ENCODE peak calls at places on chromosomes 7 and 10, in nine cellular contexts. One of them, this sample, is unnamed.

GRCh38 chr7:42014625-42015412 is 222.2 kb downstream of the GLI3 start:
- DNase-seq in cardiac muscle cell: peak; percentile 60
- DNase-seq in GM23338: peak; percentile 86
- DNase-seq in H9: peak; percentile 76
- DNase-seq in AG04450: no peak
- DNase-seq in heart left ventricle: no peak
- DNase-seq in A549: peak; percentile 75
- DNase-seq in tibial nerve: no peak
- DNase-seq in Panc1: no peak
- DNase-seq in this sample: peak; percentile 25

GRCh38 chr7:17682586-17682985 is 257.7 kb downstream of the SNX13 start:
- DNase-seq in cardiac muscle cell: peak; percentile 11
- DNase-seq in GM23338: no peak
- DNase-seq in H9: no peak
- DNase-seq in AG04450: no peak
- DNase-seq in heart left ventricle: no peak
- DNase-seq in A549: no peak
- DNase-seq in tibial nerve: no peak
- DNase-seq in Panc1: no peak
- DNase-seq in this sample: no peak

GRCh38 chr10:79090134-79090803 is 21.5 kb downstream of the ZMIZ1 start:
- DNase-seq in cardiac muscle cell: peak; percentile 57
- DNase-seq in GM23338: no peak
- DNase-seq in H9: no peak
- DNase-seq in AG04450: no peak
- DNase-seq in heart left ventricle: no peak
- DNase-seq in A549: no peak
- DNase-seq in tibial nerve: no peak
- DNase-seq in Panc1: no peak
- DNase-seq in this sample: no peak

GRCh38 chr7:151552352-151553028 is 32.8 kb upstream of the RHEB start:
- DNase-seq in cardiac muscle cell: no peak
- DNase-seq in GM23338: no peak
- DNase-seq in H9: no peak
- DNase-seq in AG04450: no peak
- DNase-seq in heart left ventricle: no peak
- DNase-seq in A549: no peak
- DNase-seq in tibial nerve: no peak
- DNase-seq in Panc1: no peak
- DNase-seq in this sample: peak; percentile 60

GRCh38 chr10:86707505-86707904 is 39.2 kb downstream of the LDB3 start:
- DNase-seq in cardiac muscle cell: no peak
- DNase-seq in GM23338: no peak
- DNase-seq in H9: no peak
- DNase-seq in AG04450: no peak
- DNase-seq in heart left ventricle: no peak
- DNase-seq in A549: no peak
- DNase-seq in tibial nerve: no peak
- DNase-seq in Panc1: no peak
- DNase-seq in this sample: no peak

GRCh38 chr10:8338177-8338766 is 283.8 kb downstream of the GATA3 start:
- DNase-seq in cardiac muscle cell: no peak
- DNase-seq in GM23338: no peak
- DNase-seq in H9: no peak
- DNase-seq in AG04450: no peak
- DNase-seq in heart left ventricle: no peak
- DNase-seq in A549: no peak
- DNase-seq in tibial nerve: no peak
- DNase-seq in Panc1: no peak
- DNase-seq in this sample: no peak

GRCh38 chr7:50210706-50211115 is 93.8 kb upstream of the IKZF1 start:
- DNase-seq in cardiac muscle cell: no peak
- DNase-seq in GM23338: no peak
- DNase-seq in H9: no peak
- DNase-seq in AG04450: no peak
- DNase-seq in heart left ventricle: no peak
- DNase-seq in A549: no peak
- DNase-seq in tibial nerve: no peak
- DNase-seq in Panc1: no peak
- DNase-seq in this sample: no peak

GRCh38 chr10:123135415-123136141 is at the start of gene HMX3:
- DNase-seq in cardiac muscle cell: peak; percentile 56
- DNase-seq in GM23338: peak; percentile 85
- DNase-seq in H9: peak; percentile 77
- DNase-seq in AG04450: no peak
- DNase-seq in heart left ventricle: no peak
- DNase-seq in A549: no peak
- DNase-seq in tibial nerve: no peak
- DNase-seq in Panc1: no peak
- DNase-seq in this sample: no peak

GRCh38 chr7:13336227-13336626 is 648.8 kb downstream of the ARL4A start:
- DNase-seq in cardiac muscle cell: peak; percentile 21
- DNase-seq in GM23338: no peak
- DNase-seq in H9: no peak
- DNase-seq in AG04450: no peak
- DNase-seq in heart left ventricle: no peak
- DNase-seq in A549: no peak
- DNase-seq in tibial nerve: no peak
- DNase-seq in Panc1: no peak
- DNase-seq in this sample: peak; percentile 1

GRCh38 chr10:115861455-115861854 is 411.6 kb downstream of the GFRA1 start:
- DNase-seq in cardiac muscle cell: peak; percentile 2
- DNase-seq in GM23338: no peak
- DNase-seq in H9: no peak
- DNase-seq in AG04450: no peak
- DNase-seq in heart left ventricle: no peak
- DNase-seq in A549: no peak
- DNase-seq in tibial nerve: no peak
- DNase-seq in Panc1: no peak
- DNase-seq in this sample: no peak

GRCh38 chr7:18038391-18038790 is 10.7 kb upstream of the PRPS1L1 start:
- DNase-seq in cardiac muscle cell: no peak
- DNase-seq in GM23338: no peak
- DNase-seq in H9: no peak
- DNase-seq in AG04450: no peak
- DNase-seq in heart left ventricle: no peak
- DNase-seq in A549: no peak
- DNase-seq in tibial nerve: no peak
- DNase-seq in Panc1: no peak
- DNase-seq in this sample: no peak

GRCh38 chr7:140062118-140062527 is 628 bp downstream of the PARP12 start:
- DNase-seq in cardiac muscle cell: peak; percentile 9
- DNase-seq in GM23338: peak; percentile 24
- DNase-seq in H9: peak; percentile 42
- DNase-seq in AG04450: no peak
- DNase-seq in heart left ventricle: no peak
- DNase-seq in A549: peak; percentile 13
- DNase-seq in tibial nerve: no peak
- DNase-seq in Panc1: no peak
- DNase-seq in this sample: no peak

GRCh38 chr7:6443372-6443941 is 4.3 kb downstream of the DAGLB start:
- DNase-seq in cardiac muscle cell: peak; percentile 88
- DNase-seq in GM23338: no peak
- DNase-seq in H9: no peak
- DNase-seq in AG04450: peak; percentile 65
- DNase-seq in heart left ventricle: no peak
- DNase-seq in A549: peak; percentile 83
- DNase-seq in tibial nerve: no peak
- DNase-seq in Panc1: peak; percentile 84
- DNase-seq in this sample: peak; percentile 72

GRCh38 chr10:1217237-1217587 is 161.0 kb downstream of the WDR37 start:
- DNase-seq in cardiac muscle cell: no peak
- DNase-seq in GM23338: no peak
- DNase-seq in H9: peak; percentile 17
- DNase-seq in AG04450: no peak
- DNase-seq in heart left ventricle: no peak
- DNase-seq in A549: no peak
- DNase-seq in tibial nerve: no peak
- DNase-seq in Panc1: no peak
- DNase-seq in this sample: no peak

GRCh38 chr10:102473445-102474331 is 22.3 kb upstream of the C10orf95 start:
- DNase-seq in cardiac muscle cell: no peak
- DNase-seq in GM23338: no peak
- DNase-seq in H9: no peak
- DNase-seq in AG04450: no peak
- DNase-seq in heart left ventricle: no peak
- DNase-seq in A549: no peak
- DNase-seq in tibial nerve: no peak
- DNase-seq in Panc1: no peak
- DNase-seq in this sample: no peak

GRCh38 chr7:141071260-141071854 is 2.5 kb upstream of the TMEM178B start:
- DNase-seq in cardiac muscle cell: peak; percentile 21
- DNase-seq in GM23338: peak; percentile 94
- DNase-seq in H9: peak; percentile 86
- DNase-seq in AG04450: no peak
- DNase-seq in heart left ventricle: peak; percentile 39
- DNase-seq in A549: peak; percentile 34
- DNase-seq in tibial nerve: no peak
- DNase-seq in Panc1: no peak
- DNase-seq in this sample: peak; percentile 34

GRCh38 chr10:109773818-109774440 is 149.4 kb downstream of the XPNPEP1 start:
- DNase-seq in cardiac muscle cell: peak; percentile 43
- DNase-seq in GM23338: peak; percentile 60
- DNase-seq in H9: no peak
- DNase-seq in AG04450: no peak
- DNase-seq in heart left ventricle: no peak
- DNase-seq in A549: peak; percentile 21
- DNase-seq in tibial nerve: peak; percentile 44
- DNase-seq in Panc1: no peak
- DNase-seq in this sample: peak; percentile 8

GRCh38 chr7:131010714-131011436 is 276.9 kb upstream of the KLF14 start:
- DNase-seq in cardiac muscle cell: peak; percentile 72
- DNase-seq in GM23338: no peak
- DNase-seq in H9: no peak
- DNase-seq in AG04450: no peak
- DNase-seq in heart left ventricle: no peak
- DNase-seq in A549: peak; percentile 56
- DNase-seq in tibial nerve: no peak
- DNase-seq in Panc1: no peak
- DNase-seq in this sample: no peak

GRCh38 chr10:127982601-127983000 is 75.7 kb downstream of the PTPRE start:
- DNase-seq in cardiac muscle cell: no peak
- DNase-seq in GM23338: no peak
- DNase-seq in H9: peak; percentile 12
- DNase-seq in AG04450: no peak
- DNase-seq in heart left ventricle: no peak
- DNase-seq in A549: no peak
- DNase-seq in tibial nerve: no peak
- DNase-seq in Panc1: no peak
- DNase-seq in this sample: no peak

GRCh38 chr7:138981332-138982203 is at the start of gene KIAA1549:
- DNase-seq in cardiac muscle cell: peak; percentile 76
- DNase-seq in GM23338: peak; percentile 85
- DNase-seq in H9: peak; percentile 76
- DNase-seq in AG04450: no peak
- DNase-seq in heart left ventricle: peak; percentile 67
- DNase-seq in A549: peak; percentile 72
- DNase-seq in tibial nerve: no peak
- DNase-seq in Panc1: no peak
- DNase-seq in this sample: peak; percentile 66

GRCh38 chr10:70699659-70700174 is 27.4 kb downstream of the ADAMTS14 start:
- DNase-seq in cardiac muscle cell: no peak
- DNase-seq in GM23338: peak; percentile 43
- DNase-seq in H9: peak; percentile 57
- DNase-seq in AG04450: no peak
- DNase-seq in heart left ventricle: no peak
- DNase-seq in A549: peak; percentile 8
- DNase-seq in tibial nerve: no peak
- DNase-seq in Panc1: no peak
- DNase-seq in this sample: peak; percentile 45

GRCh38 chr10:94192974-94193373 is 169.8 kb downstream of the NOC3L start:
- DNase-seq in cardiac muscle cell: no peak
- DNase-seq in GM23338: no peak
- DNase-seq in H9: no peak
- DNase-seq in AG04450: no peak
- DNase-seq in heart left ventricle: no peak
- DNase-seq in A549: no peak
- DNase-seq in tibial nerve: no peak
- DNase-seq in Panc1: no peak
- DNase-seq in this sample: no peak
- H3K27ac ChIP-seq in cardiac muscle cell: no peak overlapping the region
- H3K27ac ChIP-seq in GM23338: no peak overlapping the region
- H3K27ac ChIP-seq in H9: no peak overlapping the region
- H3K27ac ChIP-seq in AG04450: peak overlapping the region; percentile 23
- H3K27ac ChIP-seq in heart left ventricle: no peak overlapping the region
- H3K27ac ChIP-seq in A549: no peak overlapping the region
- H3K27ac ChIP-seq in tibial nerve: peak overlapping the region; percentile 57
- H3K27ac ChIP-seq in Panc1: no peak overlapping the region
- H3K27ac ChIP-seq in this sample: no peak overlapping the region

GRCh38 chr7:104983620-104984539 is 30.1 kb upstream of the KMT2E start:
- DNase-seq in cardiac muscle cell: peak; percentile 91
- DNase-seq in GM23338: peak; percentile 94
- DNase-seq in H9: peak; percentile 91
- DNase-seq in AG04450: no peak
- DNase-seq in heart left ventricle: peak; percentile 92
- DNase-seq in A549: peak; percentile 92
- DNase-seq in tibial nerve: peak; percentile 84
- DNase-seq in Panc1: peak; percentile 85
- DNase-seq in this sample: peak; percentile 89
- TF ChIP-seq CTCF in cardiac muscle cell: peak; percentile 35
- TF ChIP-seq CTCF in GM23338: peak; percentile 50
- TF ChIP-seq CTCF in H9: peak; percentile 56
- TF ChIP-seq CTCF in AG04450: peak; percentile 58
- TF ChIP-seq CTCF in heart left ventricle: peak; percentile 54
- TF ChIP-seq CTCF in A549: peak; percentile 32
- TF ChIP-seq CTCF in tibial nerve: peak; percentile 42
- TF ChIP-seq CTCF in Panc1: peak; percentile 60
- TF ChIP-seq CTCF in this sample: peak; percentile 60

GRCh38 chr10:65559369-65559768 is 1366.5 kb upstream of the LRRTM3 start:
- DNase-seq in cardiac muscle cell: no peak
- DNase-seq in GM23338: no peak
- DNase-seq in H9: no peak
- DNase-seq in AG04450: no peak
- DNase-seq in heart left ventricle: no peak
- DNase-seq in A549: no peak
- DNase-seq in tibial nerve: no peak
- DNase-seq in Panc1: no peak
- DNase-seq in this sample: no peak
- H3K27ac ChIP-seq in cardiac muscle cell: no peak overlapping the region
- H3K27ac ChIP-seq in GM23338: no peak overlapping the region
- H3K27ac ChIP-seq in H9: no peak overlapping the region
- H3K27ac ChIP-seq in AG04450: no peak overlapping the region
- H3K27ac ChIP-seq in heart left ventricle: no peak overlapping the region
- H3K27ac ChIP-seq in A549: no peak overlapping the region
- H3K27ac ChIP-seq in tibial nerve: no peak overlapping the region
- H3K27ac ChIP-seq in Panc1: no peak overlapping the region
- H3K27ac ChIP-seq in this sample: no peak overlapping the region

DNA sequence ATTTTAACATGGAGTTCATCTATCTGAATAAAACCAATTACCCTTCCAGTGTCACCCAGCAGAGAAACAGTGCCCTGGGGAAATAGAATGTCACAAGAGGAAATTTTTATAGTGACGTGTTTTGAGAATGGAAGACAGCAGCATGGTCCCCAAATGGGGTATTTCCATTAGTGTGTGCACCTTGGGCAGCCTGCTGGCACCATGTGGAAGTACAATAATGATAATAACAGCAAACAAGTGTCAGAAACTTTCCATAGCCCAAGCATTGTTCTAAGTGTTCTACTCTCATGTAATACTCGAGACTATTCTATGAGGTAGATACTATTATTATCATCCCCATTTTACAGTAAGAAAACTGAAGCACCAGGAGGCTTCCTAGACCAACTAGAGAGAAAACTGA is 2.2 kb upstream of the PDE1C start:
- DNase-seq in cardiac muscle cell: no peak
- DNase-seq in GM23338: no peak
- DNase-seq in H9: no peak
- DNase-seq in AG04450: no peak
- DNase-seq in heart left ventricle: no peak
- DNase-seq in A549: no peak
- DNase-seq in tibial nerve: no peak
- DNase-seq in Panc1: no peak
- DNase-seq in this sample: no peak
- TF ChIP-seq CTCF in cardiac muscle cell: peak; percentile 3
- TF ChIP-seq CTCF in GM23338: no peak
- TF ChIP-seq CTCF in H9: peak; percentile 19
- TF ChIP-seq CTCF in AG04450: no peak
- TF ChIP-seq CTCF in heart left ventricle: peak; percentile 26
- TF ChIP-seq CTCF in A549: peak; percentile 22
- TF ChIP-seq CTCF in tibial nerve: no peak
- TF ChIP-seq CTCF in Panc1: no peak
- TF ChIP-seq CTCF in this sample: no peak

This sample was measured in RWPE1.